ENCODE peak calls at places on chromosomes 11 and 22, in nine cellular contexts. One of them, this sample, is unnamed.

GRCh38 chr22:49488943-49489342 is 338.7 kb downstream of the BRD1 start:
- DNase-seq in GM23248: no peak
- DNase-seq in prostate gland: no peak
- DNase-seq in LoVo: no peak
- DNase-seq in activated T-helper 9 cell treated with anti-CD3 and anti-CD28 coated beads, Interleukin-2, amount 50 U/mL, for 16 hours: no peak
- DNase-seq in Peyer's patch: no peak
- DNase-seq in NCI-H2081 treated with DMSO at 0.1 percent for 48 hours: no peak
- DNase-seq in type B pancreatic cell: no peak
- DNase-seq in A673: no peak
- DNase-seq in this sample: no peak

GRCh38 chr11:34898474-34898873 is 17.7 kb downstream of the APIP start:
- DNase-seq in GM23248: no peak
- DNase-seq in LoVo: no peak
- DNase-seq in A673: no peak
- DNase-seq in NCI-H2081 treated with DMSO at 0.1 percent for 48 hours: no peak
- DNase-seq in prostate gland: no peak
- DNase-seq in Peyer's patch: no peak
- DNase-seq in activated T-helper 9 cell treated with anti-CD3 and anti-CD28 coated beads, Interleukin-2, amount 50 U/mL, for 16 hours: no peak
- DNase-seq in type B pancreatic cell: no peak
- DNase-seq in this sample: no peak

GRCh38 chr11:1503708-1504104 is 17.1 kb upstream of the MOB2 start:
- DNase-seq in GM23248: peak
- DNase-seq in Peyer's patch: no peak
- DNase-seq in NCI-H2081 treated with DMSO at 0.1 percent for 48 hours: no peak
- DNase-seq in type B pancreatic cell: no peak
- DNase-seq in prostate gland: peak
- DNase-seq in A673: no peak
- DNase-seq in LoVo: no peak
- DNase-seq in activated T-helper 9 cell treated with anti-CD3 and anti-CD28 coated beads, Interleukin-2, amount 50 U/mL, for 16 hours: no peak
- DNase-seq in this sample: no peak

GRCh38 chr11:12161603-12162350 is 51.4 kb downstream of the MICAL2 start:
- DNase-seq in prostate gland: no peak
- DNase-seq in Peyer's patch: no peak
- DNase-seq in GM23248: no peak
- DNase-seq in A673: no peak
- DNase-seq in type B pancreatic cell: no peak
- DNase-seq in NCI-H2081 treated with DMSO at 0.1 percent for 48 hours: no peak
- DNase-seq in LoVo: no peak
- DNase-seq in activated T-helper 9 cell treated with anti-CD3 and anti-CD28 coated beads, Interleukin-2, amount 50 U/mL, for 16 hours: no peak
- DNase-seq in this sample: no peak

GRCh38 chr11:5476184-5476819 is 12.2 kb upstream of the OR52D1 start:
- DNase-seq in LoVo: peak
- DNase-seq in type B pancreatic cell: no peak
- DNase-seq in NCI-H2081 treated with DMSO at 0.1 percent for 48 hours: no peak
- DNase-seq in activated T-helper 9 cell treated with anti-CD3 and anti-CD28 coated beads, Interleukin-2, amount 50 U/mL, for 16 hours: peak
- DNase-seq in Peyer's patch: peak
- DNase-seq in GM23248: peak
- DNase-seq in A673: peak
- DNase-seq in prostate gland: peak
- DNase-seq in this sample: no peak

GRCh38 chr11:57647960-57648776 is 1.5 kb downstream of the YPEL4 start:
- DNase-seq in type B pancreatic cell: no peak
- DNase-seq in prostate gland: no peak
- DNase-seq in A673: peak
- DNase-seq in activated T-helper 9 cell treated with anti-CD3 and anti-CD28 coated beads, Interleukin-2, amount 50 U/mL, for 16 hours: no peak
- DNase-seq in Peyer's patch: no peak
- DNase-seq in GM23248: peak
- DNase-seq in NCI-H2081 treated with DMSO at 0.1 percent for 48 hours: no peak
- DNase-seq in LoVo: no peak
- DNase-seq in this sample: no peak

GRCh38 chr11:57762235-57762866 is 749 bp downstream of the CTNND1 start:
- DNase-seq in type B pancreatic cell: no peak
- DNase-seq in Peyer's patch: no peak
- DNase-seq in GM23248: peak
- DNase-seq in A673: peak
- DNase-seq in activated T-helper 9 cell treated with anti-CD3 and anti-CD28 coated beads, Interleukin-2, amount 50 U/mL, for 16 hours: no peak
- DNase-seq in prostate gland: peak
- DNase-seq in NCI-H2081 treated with DMSO at 0.1 percent for 48 hours: no peak
- DNase-seq in LoVo: peak
- DNase-seq in this sample: no peak

GRCh38 chr11:111913997-111914396 is 1.5 kb downstream of the HSPB2 start:
- DNase-seq in LoVo: no peak
- DNase-seq in activated T-helper 9 cell treated with anti-CD3 and anti-CD28 coated beads, Interleukin-2, amount 50 U/mL, for 16 hours: no peak
- DNase-seq in prostate gland: no peak
- DNase-seq in type B pancreatic cell: no peak
- DNase-seq in A673: peak
- DNase-seq in GM23248: peak
- DNase-seq in Peyer's patch: no peak
- DNase-seq in NCI-H2081 treated with DMSO at 0.1 percent for 48 hours: no peak
- DNase-seq in this sample: peak

GRCh38 chr22:27347951-27348350 is 453.6 kb downstream of the MN1 start:
- DNase-seq in LoVo: no peak
- DNase-seq in Peyer's patch: no peak
- DNase-seq in NCI-H2081 treated with DMSO at 0.1 percent for 48 hours: no peak
- DNase-seq in type B pancreatic cell: no peak
- DNase-seq in activated T-helper 9 cell treated with anti-CD3 and anti-CD28 coated beads, Interleukin-2, amount 50 U/mL, for 16 hours: no peak
- DNase-seq in A673: no peak
- DNase-seq in prostate gland: no peak
- DNase-seq in GM23248: no peak
- DNase-seq in this sample: no peak

GRCh38 chr11:48020092-48020755 is 39.9 kb downstream of the PTPRJ start:
- DNase-seq in type B pancreatic cell: no peak
- DNase-seq in A673: no peak
- DNase-seq in activated T-helper 9 cell treated with anti-CD3 and anti-CD28 coated beads, Interleukin-2, amount 50 U/mL, for 16 hours: no peak
- DNase-seq in NCI-H2081 treated with DMSO at 0.1 percent for 48 hours: no peak
- DNase-seq in GM23248: no peak
- DNase-seq in prostate gland: no peak
- DNase-seq in Peyer's patch: peak
- DNase-seq in LoVo: no peak
- DNase-seq in this sample: no peak

GRCh38 chr11:122523841-122524531 is 131.5 kb upstream of the UBASH3B start:
- DNase-seq in A673: peak
- DNase-seq in NCI-H2081 treated with DMSO at 0.1 percent for 48 hours: no peak
- DNase-seq in GM23248: peak
- DNase-seq in Peyer's patch: no peak
- DNase-seq in prostate gland: peak
- DNase-seq in activated T-helper 9 cell treated with anti-CD3 and anti-CD28 coated beads, Interleukin-2, amount 50 U/mL, for 16 hours: no peak
- DNase-seq in type B pancreatic cell: no peak
- DNase-seq in LoVo: no peak
- DNase-seq in this sample: no peak

GRCh38 chr11:45934580-45935318 is 12.3 kb downstream of the LARGE2 start:
- DNase-seq in A673: no peak
- DNase-seq in GM23248: no peak
- DNase-seq in activated T-helper 9 cell treated with anti-CD3 and anti-CD28 coated beads, Interleukin-2, amount 50 U/mL, for 16 hours: no peak
- DNase-seq in type B pancreatic cell: no peak
- DNase-seq in LoVo: no peak
- DNase-seq in Peyer's patch: no peak
- DNase-seq in NCI-H2081 treated with DMSO at 0.1 percent for 48 hours: no peak
- DNase-seq in prostate gland: no peak
- DNase-seq in this sample: no peak

GRCh38 chr11:31254411-31254810 is 115.1 kb downstream of the DCDC1 start:
- DNase-seq in activated T-helper 9 cell treated with anti-CD3 and anti-CD28 coated beads, Interleukin-2, amount 50 U/mL, for 16 hours: no peak
- DNase-seq in prostate gland: peak
- DNase-seq in Peyer's patch: no peak
- DNase-seq in LoVo: no peak
- DNase-seq in A673: no peak
- DNase-seq in NCI-H2081 treated with DMSO at 0.1 percent for 48 hours: no peak
- DNase-seq in type B pancreatic cell: no peak
- DNase-seq in GM23248: peak
- DNase-seq in this sample: no peak

GRCh38 chr11:18491924-18492323 is 34.8 kb downstream of the TSG101 start:
- DNase-seq in type B pancreatic cell: no peak
- DNase-seq in A673: no peak
- DNase-seq in GM23248: peak
- DNase-seq in prostate gland: no peak
- DNase-seq in activated T-helper 9 cell treated with anti-CD3 and anti-CD28 coated beads, Interleukin-2, amount 50 U/mL, for 16 hours: no peak
- DNase-seq in NCI-H2081 treated with DMSO at 0.1 percent for 48 hours: no peak
- DNase-seq in Peyer's patch: no peak
- DNase-seq in LoVo: no peak
- DNase-seq in this sample: no peak

GRCh38 chr11:69915151-69915500 is 95.9 kb upstream of the FGF3 start:
- DNase-seq in activated T-helper 9 cell treated with anti-CD3 and anti-CD28 coated beads, Interleukin-2, amount 50 U/mL, for 16 hours: no peak
- DNase-seq in Peyer's patch: no peak
- DNase-seq in prostate gland: no peak
- DNase-seq in LoVo: peak
- DNase-seq in A673: no peak
- DNase-seq in type B pancreatic cell: no peak
- DNase-seq in GM23248: peak
- DNase-seq in NCI-H2081 treated with DMSO at 0.1 percent for 48 hours: no peak
- DNase-seq in this sample: no peak